ENCODE peak calls at places on chromosomes 5 and 9, in four cellular contexts. C is neural progenitor cell; Y is GM23338; I is CD4-positive, CD25-positive, alpha-beta regulatory T cell. H is an unnamed sample.

GRCh38 chr5:61279725-61280124 is 52.3 kb upstream of the ZSWIM6 start:
- DNase-seq in I (no peak), C (no peak), Y (no peak), H (no peak)

GRCh38 chr5:122942164-122942914 is 94.2 kb downstream of the PPIC start:
- DNase-seq in C (no peak), I (no peak), Y (no peak), H (no peak)

GRCh38 chr5:99032234-99033013 is 103.6 kb upstream of the CHD1 start:
- DNase-seq in Y (peak; percentile 80), I (no peak), C (peak; percentile 74), H (peak; percentile 83)

GRCh38 chr9:110065527-110065926 is 142.4 kb downstream of the C9orf152 start:
- DNase-seq in I (no peak), C (no peak), Y (no peak), H (no peak)

GRCh38 chr5:37776826-37777225 is 63.0 kb downstream of the GDNF start:
- DNase-seq in I (no peak), Y (no peak), C (no peak), H (no peak)

GRCh38 chr9:35914307-35914807 is 5.1 kb downstream of the SPAAR start:
- DNase-seq in Y (peak; percentile 61), I (no peak), C (peak; percentile 74), H (peak; percentile 80)

GRCh38 chr5:83688321-83688720 is 32.3 kb downstream of the HAPLN1 start:
- DNase-seq in I (no peak), Y (no peak), C (no peak), H (no peak)

GRCh38 chr5:79621056-79621455 is 8.8 kb downstream of the TENT2 start:
- DNase-seq in I (no peak), C (no peak), Y (no peak), H (no peak)

GRCh38 chr5:58041884-58042283 is 418.0 kb downstream of the PLK2 start:
- DNase-seq in C (no peak), I (no peak), Y (no peak), H (no peak)

GRCh38 chr5:2160811-2161210 is 278.1 kb upstream of the IRX4 start:
- DNase-seq in I (no peak), Y (no peak), C (no peak), H (no peak)

GRCh38 chr5:8457187-8458037 is 588.5 kb downstream of the MTRR start:
- DNase-seq in I (peak; percentile 81), C (no peak), Y (peak; percentile 83), H (peak; percentile 92)

GRCh38 chr9:121349009-121349408 is 21.0 kb downstream of the STOM start:
- DNase-seq in C (no peak), Y (no peak), I (no peak), H (no peak)

GRCh38 chr9:113221800-113222481 is 597 bp downstream of the SLC31A1 start:
- DNase-seq in C (no peak), Y (no peak), I (no peak), H (no peak)

GRCh38 chr9:16247188-16247875 is 623.1 kb downstream of the BNC2 start:
- DNase-seq in C (no peak), I (no peak), Y (no peak), H (no peak)

GRCh38 chr9:18297532-18297872 is 176.5 kb upstream of the ADAMTSL1 start:
- DNase-seq in Y (peak; percentile 86), I (no peak), C (peak; percentile 58), H (no peak)

GRCh38 chr9:108058137-108058779 is 568.7 kb upstream of the KLF4 start:
- DNase-seq in C (peak; percentile 18), Y (no peak), I (no peak), H (no peak)

GRCh38 chr5:159051431-159052281 is 48.1 kb downstream of the EBF1 start:
- DNase-seq in C (peak; percentile 79), Y (peak; percentile 75), I (no peak), H (peak; percentile 24)

GRCh38 chr9:22147818-22148573 is 138.9 kb upstream of the CDKN2B start:
- DNase-seq in C (no peak), I (no peak), Y (no peak), H (no peak)

GRCh38 chr9:134496413-134497282 is 145.0 kb upstream of the COL5A1 start:
- DNase-seq in I (no peak), Y (no peak), C (no peak), H (no peak)

GRCh38 chr5:181243521-181244307 is at the start of gene RACK1:
- DNase-seq in I (peak; percentile 87), Y (peak; percentile 95), C (peak; percentile 96), H (peak; percentile 90)

GRCh38 chr9:137899551-137900360 is 22.2 kb downstream of the CACNA1B start:
- DNase-seq in I (no peak), C (no peak), Y (no peak), H (no peak)

GRCh38 chr5:17378346-17378984 is 119.6 kb upstream of the TAF11L2 start:
- DNase-seq in Y (no peak), C (no peak), I (no peak), H (no peak)

GRCh38 chr5:39584921-39585320 is 160.1 kb upstream of the DAB2 start:
- DNase-seq in Y (no peak), I (no peak), C (no peak), H (no peak)

GRCh38 chr5:153818626-153819025 is 220.1 kb downstream of the FAM114A2 start:
- DNase-seq in C (no peak), Y (no peak), I (no peak), H (no peak)

GRCh38 chr5:112366987-112367386 is 52.1 kb downstream of the EPB41L4A start:
- DNase-seq in C (peak; percentile 39), Y (peak; percentile 53), I (no peak), H (no peak)

GRCh38 chr9:111615928-111616327 is 15.2 kb upstream of the DNAJC25 start:
- DNase-seq in I (no peak), Y (no peak), C (no peak), H (no peak)

GRCh38 chr9:95822583-95823431 is 52.7 kb upstream of the ERCC6L2 start:
- DNase-seq in I (no peak), C (no peak), Y (no peak), H (no peak)

GRCh38 chr5:12934722-12935121 is 1009.8 kb downstream of the DNAH5 start:
- DNase-seq in C (no peak), Y (no peak), I (no peak), H (no peak)

GRCh38 chr9:119790022-119790421 is 420.8 kb upstream of the BRINP1 start:
- DNase-seq in Y (no peak), C (no peak), I (no peak), H (no peak)

GRCh38 chr5:122707796-122708195 is 67.1 kb upstream of the SNX2 start:
- DNase-seq in I (no peak), Y (no peak), C (no peak), H (no peak)

GRCh38 chr5:61784337-61784736 is 452.3 kb downstream of the ZSWIM6 start:
- DNase-seq in C (no peak), Y (no peak), I (no peak), H (no peak)

GRCh38 chr5:78046006-78046405 is 248.5 kb downstream of the AP3B1 start:
- DNase-seq in Y (peak; percentile 64), I (no peak), C (peak; percentile 67), H (no peak)

GRCh38 chr5:149355688-149356087 is 2.2 kb upstream of the PCYOX1L start:
- DNase-seq in Y (no peak), C (no peak), I (no peak), H (no peak)

GRCh38 chr9:8660383-8660782 is 860.8 kb upstream of the DMAC1 start:
- DNase-seq in C (no peak), Y (no peak), I (no peak), H (peak; percentile 46)

GRCh38 chr9:135139366-135139965 is 52.0 kb downstream of the OLFM1 start:
- DNase-seq in C (no peak), I (no peak), Y (peak; percentile 54), H (no peak)

GRCh38 chr9:127345566-127345965 is 51.4 kb upstream of the SLC2A8 start:
- DNase-seq in Y (no peak), C (no peak), I (no peak), H (no peak)
- H3K27ac ChIP-seq in Y (no peak overlapping the region), C (no peak overlapping the region), I (no peak overlapping the region), H (no peak overlapping the region)

DNA sequence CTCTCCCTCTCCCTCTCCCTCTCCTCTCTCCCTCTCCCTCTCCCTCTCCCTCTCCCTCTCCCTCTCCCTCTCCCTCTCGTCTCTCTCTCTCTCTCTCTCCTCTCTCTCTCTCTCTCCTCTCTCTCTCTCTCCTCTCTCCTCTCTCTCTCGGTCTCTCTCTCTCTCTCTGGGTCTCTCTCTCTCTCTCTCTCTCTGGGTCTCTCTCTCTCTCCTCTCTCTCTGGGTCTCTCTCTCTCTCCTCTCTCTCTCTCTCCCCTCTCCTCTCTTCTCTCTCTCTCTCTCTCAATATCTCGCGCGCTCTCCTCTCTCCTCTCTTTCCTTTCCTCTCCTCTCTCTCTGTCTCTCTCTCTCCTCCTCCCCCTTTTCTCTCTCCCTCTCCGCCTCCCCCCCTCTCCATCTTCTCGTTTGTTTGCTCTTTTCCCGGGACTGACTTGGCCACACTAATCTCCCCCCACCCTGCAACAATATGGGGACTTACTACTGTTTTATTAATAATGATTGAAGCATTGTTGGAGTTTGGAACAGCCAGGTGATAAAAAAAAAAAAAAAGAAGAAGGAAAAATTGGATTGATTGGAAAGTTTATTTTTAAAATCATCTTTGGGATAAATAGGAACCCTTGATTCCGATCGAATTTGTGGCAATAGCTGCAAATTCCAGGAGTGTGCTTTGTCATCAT is 857 bp upstream of the NR2F1-AS1 start:
- DNase-seq in Y (peak; percentile 73), C (peak; percentile 72), I (no peak), H (no peak)
- H3K27ac ChIP-seq in Y (no peak overlapping the region), C (no peak overlapping the region), I (no peak overlapping the region), H (no peak overlapping the region)

GRCh38 chr5:143509758-143510221 is 106.3 kb upstream of the NR3C1 start:
- DNase-seq in C (no peak), I (no peak), Y (no peak), H (no peak)

GRCh38 chr5:143505354-143505753 is 101.9 kb upstream of the NR3C1 start:
- DNase-seq in Y (no peak), C (no peak), I (no peak), H (no peak)

GRCh38 chr5:143511736-143512135 is 108.2 kb upstream of the NR3C1 start:
- DNase-seq in I (no peak), Y (no peak), C (no peak), H (no peak)

GRCh38 chr5:143505934-143506333 is 102.4 kb upstream of the NR3C1 start:
- DNase-seq in C (no peak), Y (no peak), I (no peak), H (no peak)

DNA sequence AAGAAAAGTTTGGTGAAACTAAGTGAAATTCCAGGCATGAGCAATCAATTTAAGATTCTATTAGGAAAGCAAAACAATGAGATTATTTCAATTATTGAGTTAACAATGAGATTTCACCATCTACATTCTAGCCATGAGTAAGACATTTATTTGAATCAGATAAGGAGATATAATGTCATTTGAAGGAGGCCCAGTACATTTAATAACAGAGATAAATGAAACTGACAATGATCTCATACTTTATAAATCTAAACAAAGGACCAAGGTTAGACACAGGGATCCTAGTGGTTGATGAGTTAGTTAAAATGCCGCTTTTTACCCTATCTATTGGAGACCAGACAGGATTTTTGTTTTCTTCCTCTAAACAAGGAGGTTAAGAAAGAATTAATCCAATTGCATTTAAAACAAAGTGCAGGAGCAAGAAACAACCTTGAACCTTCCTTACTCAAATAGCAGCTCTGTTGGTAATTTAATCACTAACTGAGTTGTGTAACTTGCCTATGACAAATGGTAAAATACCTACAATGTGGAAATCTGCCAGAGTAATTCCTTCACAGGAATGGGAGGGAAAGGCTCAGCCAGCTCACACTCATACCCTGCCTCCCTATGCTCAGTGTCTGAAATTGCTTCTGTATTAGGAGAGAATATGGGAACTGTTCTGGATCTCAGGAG is 103.5 kb upstream of the NR3C1 start:
- DNase-seq in Y (no peak), C (no peak), I (no peak), H (no peak)
- H3K27ac ChIP-seq in Y (no peak overlapping the region), C (no peak overlapping the region), I (no peak overlapping the region), H (no peak overlapping the region)

GRCh38 chr5:56552612-56553268 is 262.6 kb upstream of the MAP3K1 start:
- DNase-seq in Y (no peak), I (no peak), C (no peak), H (no peak)
- H3K27ac ChIP-seq in Y (no peak overlapping the region), I (no peak overlapping the region), C (no peak overlapping the region), H (no peak overlapping the region)

GRCh38 chr9:88388886-88389617 is 808 bp downstream of the SPIN1 start:
- DNase-seq in C (peak; percentile 89), Y (peak; percentile 82), I (no peak), H (peak; percentile 61)
- H3K27ac ChIP-seq in C (peak overlapping the region; percentile 95), Y (peak overlapping the region; percentile 78), I (peak overlapping the region; percentile 14), H (peak overlapping the region; percentile 94)

H was measured in colonic mucosa.